ENCODE peak calls at places on chromosomes 11 and 22, in six cellular contexts. L is HepG2, C is HCT116, F is H1, Q is K562, T is GM12878. W is an unnamed sample.

GRCh38 chr22:35805466-35805865 is 87.8 kb downstream of the APOL5 start:
- DNase-seq in F (no peak), T (no peak), L (no peak), C (no peak), Q (no peak), W (no peak)

GRCh38 chr11:330694-331314 is 10.1 kb upstream of the IFITM3 start:
- DNase-seq in T (no peak), Q (no peak), L (no peak), F (no peak), C (no peak), W (no peak)

GRCh38 chr11:11416917-11417316 is 63.9 kb upstream of the CSNK2A3 start:
- DNase-seq in Q (no peak), L (no peak), C (no peak), F (no peak), T (no peak), W (no peak)

GRCh38 chr22:39253427-39254070 is 8.8 kb upstream of the PDGFB start:
- DNase-seq in C (peak), L (no peak), F (no peak), Q (peak), T (no peak), W (no peak)

GRCh38 chr22:19022755-19023154 is 86.7 kb upstream of the PRODH start:
- DNase-seq in L (no peak), Q (peak), F (no peak), T (no peak), C (no peak), W (no peak)

GRCh38 chr11:12717851-12718291 is 43.6 kb downstream of the TEAD1 start:
- DNase-seq in T (peak), F (peak), L (no peak), Q (no peak), C (no peak), W (no peak)

GRCh38 chr11:19237813-19238212 is 2.9 kb downstream of the E2F8 start:
- DNase-seq in T (no peak), F (no peak), Q (no peak), L (peak), C (no peak), W (no peak)

GRCh38 chr11:32435511-32435946 is at the start of gene WT1:
- DNase-seq in Q (peak), L (no peak), T (no peak), F (peak), C (no peak), W (no peak)

GRCh38 chr11:111939836-111940604 is 2.9 kb downstream of the DIXDC1 start:
- DNase-seq in L (no peak), Q (no peak), C (no peak), F (no peak), T (no peak), W (no peak)

GRCh38 chr11:120184946-120185677 is 25.7 kb upstream of the OAF start:
- DNase-seq in T (no peak), L (peak), C (no peak), Q (no peak), F (peak), W (no peak)

DNA sequence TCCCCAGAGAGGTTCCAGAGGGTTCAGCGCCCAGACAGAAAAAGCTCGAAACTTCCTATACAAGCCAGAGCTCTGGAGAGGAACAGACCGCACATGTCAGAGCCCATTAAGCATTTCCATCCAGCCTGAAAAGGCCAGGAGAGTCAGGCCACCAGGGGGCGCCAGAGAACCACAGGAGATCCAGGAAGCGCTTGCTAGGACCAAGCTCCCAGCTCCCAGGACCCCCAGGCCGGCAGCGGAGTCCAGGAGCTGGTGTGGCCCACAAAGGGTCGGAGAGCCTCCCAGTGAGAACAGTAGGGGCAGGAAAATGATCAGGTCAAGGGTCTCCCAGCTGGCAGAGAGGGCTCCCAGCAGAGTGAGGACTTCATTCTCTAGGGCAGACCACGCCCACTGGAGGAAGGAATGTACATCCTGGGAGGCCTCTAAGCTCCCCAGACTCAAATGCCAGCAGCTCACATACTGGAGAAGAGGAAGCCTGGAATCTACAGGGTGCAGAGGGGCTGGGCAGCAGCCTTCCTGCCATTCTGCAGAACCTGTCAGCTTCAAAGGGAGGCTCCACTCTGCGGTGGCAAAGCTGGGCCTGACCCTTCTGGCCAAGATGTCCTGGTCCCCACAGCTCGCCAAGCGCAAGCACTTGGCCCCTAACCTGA is 2.1 kb upstream of the MEI1 start:
- DNase-seq in C (peak), T (peak), F (peak), L (peak), Q (peak), W (peak)
- H3K4me3 ChIP-seq in C (no peak), T (no peak), F (no peak), L (peak), Q (no peak), W (no peak)

GRCh38 chr11:2643746-2644145 is 56.0 kb downstream of the KCNQ1OT1 start:
- DNase-seq in Q (no peak), F (no peak), T (no peak), C (no peak), L (no peak), W (no peak)

GRCh38 chr11:2644844-2645778 is 54.7 kb downstream of the KCNQ1OT1 start:
- DNase-seq in T (no peak), C (no peak), Q (no peak), L (no peak), F (no peak), W (no peak)

GRCh38 chr11:2647167-2647566 is 52.6 kb downstream of the KCNQ1OT1 start:
- DNase-seq in T (no peak), Q (no peak), F (no peak), C (no peak), L (no peak), W (no peak)

GRCh38 chr11:2647953-2648352 is 51.8 kb downstream of the KCNQ1OT1 start:
- DNase-seq in T (no peak), L (no peak), C (no peak), Q (no peak), F (no peak), W (no peak)

GRCh38 chr11:2645779-2646118 is 54.0 kb downstream of the KCNQ1OT1 start:
- DNase-seq in C (no peak), F (no peak), T (no peak), Q (no peak), L (no peak), W (no peak)
- TF ChIP-seq ZNF274 in C (no peak), F (no peak), T (no peak), Q (no peak), L (no peak), W (no peak)

DNA sequence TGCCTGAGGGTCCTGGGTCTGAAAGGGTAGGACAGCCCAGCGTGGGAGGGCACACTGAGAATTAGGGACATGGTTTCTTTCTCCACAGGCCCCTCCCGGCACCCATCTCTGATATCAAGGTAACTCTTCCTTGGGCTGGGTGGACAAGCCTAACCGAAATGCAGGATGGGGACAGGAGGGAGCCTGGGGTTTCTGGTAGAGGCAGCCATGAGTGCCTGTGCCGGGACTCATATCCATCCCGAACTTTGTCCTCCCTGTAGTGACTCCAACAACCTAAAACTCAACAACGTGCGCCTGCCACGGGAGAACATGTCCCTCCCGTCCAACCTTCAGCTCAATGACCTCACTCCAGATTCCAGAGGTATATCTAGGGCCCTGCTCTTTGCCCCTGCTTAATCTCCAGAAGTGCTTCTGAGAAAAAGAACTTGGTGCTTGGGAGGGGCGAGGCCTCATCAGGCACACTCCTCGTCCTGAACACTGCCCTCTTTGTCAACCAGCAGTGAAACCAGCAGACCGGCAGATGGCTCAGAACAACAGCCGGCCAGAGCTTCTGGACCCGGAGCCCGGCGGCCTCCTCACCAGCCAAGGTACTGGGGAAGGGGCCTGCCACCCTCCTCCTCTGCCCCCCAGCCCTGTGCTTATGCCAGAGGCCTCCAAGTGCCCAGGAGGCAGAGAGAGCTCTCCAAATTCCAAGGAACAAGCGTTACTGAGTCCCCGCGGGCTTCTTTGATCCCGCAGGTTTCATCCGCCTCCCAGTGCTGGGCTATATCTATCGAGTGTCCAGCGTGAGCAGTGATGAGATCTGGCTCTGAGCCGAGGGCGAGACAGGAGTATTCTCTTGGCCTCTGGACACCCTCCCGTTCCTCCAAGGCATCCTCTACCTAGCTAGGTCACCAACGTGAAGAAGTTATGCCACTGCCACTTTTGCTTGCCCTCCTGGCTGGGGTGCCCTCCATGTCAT is 3.1 kb downstream of the TMEM25 start:
- DNase-seq in L (peak), T (no peak), Q (peak), F (no peak), C (no peak), W (no peak)
- H3K9ac ChIP-seq in L (peak), T (no peak), Q (peak), F (no peak), C (no peak), W (no peak)

GRCh38 chr22:49999901-50000586 is 12.5 kb downstream of the IL17REL start:
- DNase-seq in C (no peak), F (peak), L (no peak), T (no peak), Q (no peak), W (no peak)
- H3K4me3 ChIP-seq in C (no peak), F (peak), L (no peak), T (no peak), Q (peak), W (peak)

DNA sequence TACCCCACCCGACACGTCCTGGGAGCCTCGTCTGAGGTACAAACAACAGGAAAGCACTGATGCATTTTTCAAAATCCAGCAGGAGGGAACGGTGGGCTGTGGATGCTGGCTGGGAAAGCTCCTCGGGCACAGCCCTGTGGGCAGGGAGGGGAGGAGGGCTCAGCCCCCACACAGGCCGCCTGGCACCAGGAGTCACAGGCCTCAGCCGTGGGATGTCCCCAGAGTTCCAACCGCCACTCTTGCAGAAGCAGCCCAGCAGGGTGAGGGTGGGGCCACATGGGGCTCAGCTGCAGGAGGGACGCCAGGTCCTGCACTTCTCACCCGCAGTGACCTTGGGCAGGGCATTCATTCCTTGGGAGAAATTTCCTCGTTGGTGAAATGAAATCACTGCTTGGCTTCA is 274.6 kb downstream of the BRD1 start:
- DNase-seq in Q (no peak), C (no peak), T (no peak), F (no peak), L (no peak), W (no peak)
- TF ChIP-seq ZNF274 in Q (no peak), C (no peak), T (no peak), F (no peak), L (no peak), W (no peak)

GRCh38 chr11:72786305-72787261 is 7.3 kb downstream of the STARD10 start:
- DNase-seq in L (peak), T (no peak), C (no peak), Q (no peak), F (no peak), W (no peak)

GRCh38 chr11:72792437-72793021 is 1.3 kb downstream of the STARD10 start:
- DNase-seq in C (no peak), F (no peak), Q (no peak), T (no peak), L (no peak), W (no peak)

GRCh38 chr11:72788250-72788649 is 5.6 kb downstream of the STARD10 start:
- DNase-seq in C (no peak), L (no peak), Q (no peak), F (no peak), T (no peak), W (no peak)

GRCh38 chr11:72787262-72788104 is 6.4 kb downstream of the STARD10 start:
- DNase-seq in T (no peak), C (no peak), Q (peak), F (peak), L (peak), W (no peak)

GRCh38 chr11:72789493-72790131 is 4.2 kb downstream of the STARD10 start:
- DNase-seq in L (no peak), Q (no peak), F (no peak), T (no peak), C (no peak), W (no peak)
- H3K9ac ChIP-seq in L (no peak), Q (peak), F (no peak), T (no peak), C (peak), W (peak)

DNA sequence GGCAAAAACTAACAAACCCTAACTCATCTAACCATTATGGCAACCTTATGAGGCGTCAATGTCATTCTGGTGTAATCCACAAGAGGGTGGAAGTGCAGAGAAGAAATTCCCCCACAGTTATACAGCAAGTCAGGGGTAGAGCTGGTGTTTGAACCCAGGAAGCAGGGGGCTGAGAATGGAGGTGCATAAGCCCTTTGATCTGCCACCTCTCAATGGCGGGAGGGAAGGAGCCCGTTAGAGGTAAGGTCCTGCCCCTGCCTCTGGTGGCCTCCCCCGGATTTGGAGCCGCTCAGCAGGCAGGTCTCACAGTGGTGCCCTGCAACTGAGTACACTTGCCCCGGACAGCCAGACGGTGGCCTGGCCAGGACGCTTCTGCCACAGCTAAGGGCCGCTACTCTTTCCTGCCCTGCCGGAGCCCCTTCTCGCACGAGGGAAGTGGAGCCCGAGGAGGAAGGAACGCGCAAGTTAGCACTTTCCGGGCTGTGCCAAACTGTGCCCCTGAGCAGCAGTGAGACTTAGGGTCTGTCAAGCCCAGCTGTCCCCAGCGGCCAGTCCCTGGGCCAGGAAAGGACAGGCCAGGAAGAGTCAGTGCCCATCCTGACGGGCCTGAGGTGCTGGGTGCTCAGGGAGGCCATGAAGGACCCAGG is 1.1 kb downstream of the FXYD2 start:
- DNase-seq in Q (peak), L (no peak), F (no peak), C (no peak), T (no peak), W (no peak)
- H3K4me3 ChIP-seq in Q (no peak), L (peak), F (no peak), C (no peak), T (no peak), W (no peak)

W was measured in NT2/D1.